ENCODE peak calls at places on chromosome 6, in ten cellular contexts. One of them, this sample, is unnamed.

GRCh38 chr6:20599302-20600051 is 65.2 kb downstream of the CDKAL1 start:
- DNase-seq in HepG2: no peak
- DNase-seq in A549: no peak
- DNase-seq in fibroblast of mammary gland: no peak
- DNase-seq in pancreas: no peak
- DNase-seq in GM12865: peak; percentile 28
- DNase-seq in activated T-cell treated with anti-CD3 and anti-CD28 coated beads, Interleukin-2, amount 50 U/mL, for 72 hours: no peak
- DNase-seq in osteoblast: no peak
- DNase-seq in NCI-H2227 treated with DMSO at 0.1 percent for 48 hours: no peak
- DNase-seq in stimulated activated CD8-positive, alpha-beta memory T cell treated with anti-CD3 and anti-CD28 coated beads, Interleukin-4, amount 100 ng/mL, for 4 hours: no peak
- DNase-seq in this sample: no peak

GRCh38 chr6:43368517-43369160 is 808 bp downstream of the ZNF318 start:
- DNase-seq in A549: peak; percentile 9
- DNase-seq in HepG2: peak; percentile 29
- DNase-seq in GM12865: no peak
- DNase-seq in NCI-H2227 treated with DMSO at 0.1 percent for 48 hours: no peak
- DNase-seq in pancreas: peak; percentile 52
- DNase-seq in fibroblast of mammary gland: peak; percentile 40
- DNase-seq in activated T-cell treated with anti-CD3 and anti-CD28 coated beads, Interleukin-2, amount 50 U/mL, for 72 hours: peak; percentile 22
- DNase-seq in osteoblast: peak; percentile 88
- DNase-seq in stimulated activated CD8-positive, alpha-beta memory T cell treated with anti-CD3 and anti-CD28 coated beads, Interleukin-4, amount 100 ng/mL, for 4 hours: no peak
- DNase-seq in this sample: peak; percentile 13

GRCh38 chr6:43283905-43284304 is 14.2 kb upstream of the SLC22A7 start:
- DNase-seq in HepG2: no peak
- DNase-seq in A549: no peak
- DNase-seq in GM12865: no peak
- DNase-seq in activated T-cell treated with anti-CD3 and anti-CD28 coated beads, Interleukin-2, amount 50 U/mL, for 72 hours: no peak
- DNase-seq in pancreas: peak; percentile 17
- DNase-seq in fibroblast of mammary gland: no peak
- DNase-seq in osteoblast: peak; percentile 82
- DNase-seq in stimulated activated CD8-positive, alpha-beta memory T cell treated with anti-CD3 and anti-CD28 coated beads, Interleukin-4, amount 100 ng/mL, for 4 hours: no peak
- DNase-seq in NCI-H2227 treated with DMSO at 0.1 percent for 48 hours: no peak
- DNase-seq in this sample: no peak

GRCh38 chr6:54874349-54875048 is 27.9 kb downstream of the FAM83B start:
- DNase-seq in GM12865: no peak
- DNase-seq in fibroblast of mammary gland: no peak
- DNase-seq in HepG2: no peak
- DNase-seq in activated T-cell treated with anti-CD3 and anti-CD28 coated beads, Interleukin-2, amount 50 U/mL, for 72 hours: no peak
- DNase-seq in osteoblast: no peak
- DNase-seq in stimulated activated CD8-positive, alpha-beta memory T cell treated with anti-CD3 and anti-CD28 coated beads, Interleukin-4, amount 100 ng/mL, for 4 hours: no peak
- DNase-seq in NCI-H2227 treated with DMSO at 0.1 percent for 48 hours: no peak
- DNase-seq in pancreas: no peak
- DNase-seq in A549: peak; percentile 25
- DNase-seq in this sample: no peak

GRCh38 chr6:156857573-156857972 is 80.4 kb downstream of the ARID1B start:
- DNase-seq in GM12865: peak; percentile 30
- DNase-seq in activated T-cell treated with anti-CD3 and anti-CD28 coated beads, Interleukin-2, amount 50 U/mL, for 72 hours: peak; percentile 35
- DNase-seq in HepG2: no peak
- DNase-seq in stimulated activated CD8-positive, alpha-beta memory T cell treated with anti-CD3 and anti-CD28 coated beads, Interleukin-4, amount 100 ng/mL, for 4 hours: no peak
- DNase-seq in A549: no peak
- DNase-seq in fibroblast of mammary gland: peak; percentile 59
- DNase-seq in NCI-H2227 treated with DMSO at 0.1 percent for 48 hours: no peak
- DNase-seq in pancreas: no peak
- DNase-seq in osteoblast: no peak
- DNase-seq in this sample: no peak

GRCh38 chr6:155128971-155129370 is 133.9 kb downstream of the TIAM2 start:
- DNase-seq in GM12865: no peak
- DNase-seq in pancreas: no peak
- DNase-seq in NCI-H2227 treated with DMSO at 0.1 percent for 48 hours: no peak
- DNase-seq in HepG2: no peak
- DNase-seq in osteoblast: no peak
- DNase-seq in A549: no peak
- DNase-seq in stimulated activated CD8-positive, alpha-beta memory T cell treated with anti-CD3 and anti-CD28 coated beads, Interleukin-4, amount 100 ng/mL, for 4 hours: no peak
- DNase-seq in activated T-cell treated with anti-CD3 and anti-CD28 coated beads, Interleukin-2, amount 50 U/mL, for 72 hours: no peak
- DNase-seq in fibroblast of mammary gland: no peak
- DNase-seq in this sample: no peak

GRCh38 chr6:170129691-170130171 is 161.1 kb downstream of the DLL1 start:
- DNase-seq in stimulated activated CD8-positive, alpha-beta memory T cell treated with anti-CD3 and anti-CD28 coated beads, Interleukin-4, amount 100 ng/mL, for 4 hours: no peak
- DNase-seq in pancreas: peak; percentile 78
- DNase-seq in A549: no peak
- DNase-seq in GM12865: no peak
- DNase-seq in fibroblast of mammary gland: no peak
- DNase-seq in HepG2: no peak
- DNase-seq in activated T-cell treated with anti-CD3 and anti-CD28 coated beads, Interleukin-2, amount 50 U/mL, for 72 hours: no peak
- DNase-seq in NCI-H2227 treated with DMSO at 0.1 percent for 48 hours: peak; percentile 12
- DNase-seq in osteoblast: peak; percentile 42
- DNase-seq in this sample: no peak

GRCh38 chr6:126210398-126211075 is 129.4 kb upstream of the CENPW start:
- DNase-seq in fibroblast of mammary gland: peak; percentile 52
- DNase-seq in GM12865: no peak
- DNase-seq in osteoblast: no peak
- DNase-seq in stimulated activated CD8-positive, alpha-beta memory T cell treated with anti-CD3 and anti-CD28 coated beads, Interleukin-4, amount 100 ng/mL, for 4 hours: no peak
- DNase-seq in activated T-cell treated with anti-CD3 and anti-CD28 coated beads, Interleukin-2, amount 50 U/mL, for 72 hours: no peak
- DNase-seq in NCI-H2227 treated with DMSO at 0.1 percent for 48 hours: no peak
- DNase-seq in pancreas: no peak
- DNase-seq in A549: no peak
- DNase-seq in HepG2: no peak
- DNase-seq in this sample: no peak

GRCh38 chr6:160424256-160424655 is 76.1 kb downstream of the SLC22A3 start:
- DNase-seq in GM12865: no peak
- DNase-seq in activated T-cell treated with anti-CD3 and anti-CD28 coated beads, Interleukin-2, amount 50 U/mL, for 72 hours: no peak
- DNase-seq in stimulated activated CD8-positive, alpha-beta memory T cell treated with anti-CD3 and anti-CD28 coated beads, Interleukin-4, amount 100 ng/mL, for 4 hours: no peak
- DNase-seq in HepG2: no peak
- DNase-seq in A549: no peak
- DNase-seq in osteoblast: no peak
- DNase-seq in fibroblast of mammary gland: no peak
- DNase-seq in pancreas: no peak
- DNase-seq in NCI-H2227 treated with DMSO at 0.1 percent for 48 hours: no peak
- DNase-seq in this sample: no peak

GRCh38 chr6:116364361-116364760 is 6.4 kb upstream of the DSE start:
- DNase-seq in A549: no peak
- DNase-seq in pancreas: no peak
- DNase-seq in stimulated activated CD8-positive, alpha-beta memory T cell treated with anti-CD3 and anti-CD28 coated beads, Interleukin-4, amount 100 ng/mL, for 4 hours: no peak
- DNase-seq in activated T-cell treated with anti-CD3 and anti-CD28 coated beads, Interleukin-2, amount 50 U/mL, for 72 hours: no peak
- DNase-seq in HepG2: no peak
- DNase-seq in NCI-H2227 treated with DMSO at 0.1 percent for 48 hours: no peak
- DNase-seq in fibroblast of mammary gland: no peak
- DNase-seq in GM12865: no peak
- DNase-seq in osteoblast: peak; percentile 34
- DNase-seq in this sample: no peak

GRCh38 chr6:27867941-27868705 is 44.1 kb downstream of the OR2B2 start:
- DNase-seq in stimulated activated CD8-positive, alpha-beta memory T cell treated with anti-CD3 and anti-CD28 coated beads, Interleukin-4, amount 100 ng/mL, for 4 hours: no peak
- DNase-seq in fibroblast of mammary gland: peak; percentile 45
- DNase-seq in activated T-cell treated with anti-CD3 and anti-CD28 coated beads, Interleukin-2, amount 50 U/mL, for 72 hours: no peak
- DNase-seq in pancreas: no peak
- DNase-seq in A549: no peak
- DNase-seq in HepG2: no peak
- DNase-seq in osteoblast: no peak
- DNase-seq in GM12865: peak; percentile 58
- DNase-seq in NCI-H2227 treated with DMSO at 0.1 percent for 48 hours: peak; percentile 81
- DNase-seq in this sample: peak; percentile 41

GRCh38 chr6:2729921-2730320 is 20.8 kb downstream of the MYLK4 start:
- DNase-seq in activated T-cell treated with anti-CD3 and anti-CD28 coated beads, Interleukin-2, amount 50 U/mL, for 72 hours: no peak
- DNase-seq in NCI-H2227 treated with DMSO at 0.1 percent for 48 hours: no peak
- DNase-seq in HepG2: no peak
- DNase-seq in pancreas: no peak
- DNase-seq in stimulated activated CD8-positive, alpha-beta memory T cell treated with anti-CD3 and anti-CD28 coated beads, Interleukin-4, amount 100 ng/mL, for 4 hours: no peak
- DNase-seq in fibroblast of mammary gland: no peak
- DNase-seq in osteoblast: no peak
- DNase-seq in GM12865: no peak
- DNase-seq in A549: no peak
- DNase-seq in this sample: no peak

GRCh38 chr6:139965393-139965792 is 590.9 kb upstream of the CITED2 start:
- DNase-seq in NCI-H2227 treated with DMSO at 0.1 percent for 48 hours: no peak
- DNase-seq in osteoblast: no peak
- DNase-seq in HepG2: no peak
- DNase-seq in A549: no peak
- DNase-seq in fibroblast of mammary gland: no peak
- DNase-seq in stimulated activated CD8-positive, alpha-beta memory T cell treated with anti-CD3 and anti-CD28 coated beads, Interleukin-4, amount 100 ng/mL, for 4 hours: no peak
- DNase-seq in activated T-cell treated with anti-CD3 and anti-CD28 coated beads, Interleukin-2, amount 50 U/mL, for 72 hours: no peak
- DNase-seq in GM12865: no peak
- DNase-seq in pancreas: no peak
- DNase-seq in this sample: no peak

GRCh38 chr6:82270791-82271392 is 23.3 kb upstream of the IBTK start:
- DNase-seq in A549: peak; percentile 36
- DNase-seq in pancreas: no peak
- DNase-seq in stimulated activated CD8-positive, alpha-beta memory T cell treated with anti-CD3 and anti-CD28 coated beads, Interleukin-4, amount 100 ng/mL, for 4 hours: no peak
- DNase-seq in fibroblast of mammary gland: peak; percentile 65
- DNase-seq in HepG2: peak; percentile 30
- DNase-seq in NCI-H2227 treated with DMSO at 0.1 percent for 48 hours: peak; percentile 21
- DNase-seq in osteoblast: no peak
- DNase-seq in GM12865: peak; percentile 54
- DNase-seq in activated T-cell treated with anti-CD3 and anti-CD28 coated beads, Interleukin-2, amount 50 U/mL, for 72 hours: no peak
- DNase-seq in this sample: peak; percentile 82

GRCh38 chr6:21731411-21732031 is 138.0 kb downstream of the SOX4 start:
- DNase-seq in HepG2: peak; percentile 63
- DNase-seq in NCI-H2227 treated with DMSO at 0.1 percent for 48 hours: no peak
- DNase-seq in osteoblast: no peak
- DNase-seq in stimulated activated CD8-positive, alpha-beta memory T cell treated with anti-CD3 and anti-CD28 coated beads, Interleukin-4, amount 100 ng/mL, for 4 hours: no peak
- DNase-seq in pancreas: no peak
- DNase-seq in A549: peak; percentile 81
- DNase-seq in activated T-cell treated with anti-CD3 and anti-CD28 coated beads, Interleukin-2, amount 50 U/mL, for 72 hours: no peak
- DNase-seq in fibroblast of mammary gland: peak; percentile 35
- DNase-seq in GM12865: no peak
- DNase-seq in this sample: no peak

GRCh38 chr6:108876929-108877775 is 28.9 kb downstream of the ARMC2 start:
- DNase-seq in pancreas: peak; percentile 42
- DNase-seq in NCI-H2227 treated with DMSO at 0.1 percent for 48 hours: no peak
- DNase-seq in A549: no peak
- DNase-seq in HepG2: no peak
- DNase-seq in osteoblast: no peak
- DNase-seq in GM12865: no peak
- DNase-seq in stimulated activated CD8-positive, alpha-beta memory T cell treated with anti-CD3 and anti-CD28 coated beads, Interleukin-4, amount 100 ng/mL, for 4 hours: no peak
- DNase-seq in activated T-cell treated with anti-CD3 and anti-CD28 coated beads, Interleukin-2, amount 50 U/mL, for 72 hours: no peak
- DNase-seq in fibroblast of mammary gland: peak; percentile 93
- DNase-seq in this sample: no peak

GRCh38 chr6:11869656-11870340 is 91.2 kb upstream of the ADTRP start:
- DNase-seq in A549: no peak
- DNase-seq in fibroblast of mammary gland: peak; percentile 66
- DNase-seq in pancreas: peak; percentile 64
- DNase-seq in activated T-cell treated with anti-CD3 and anti-CD28 coated beads, Interleukin-2, amount 50 U/mL, for 72 hours: no peak
- DNase-seq in HepG2: no peak
- DNase-seq in NCI-H2227 treated with DMSO at 0.1 percent for 48 hours: no peak
- DNase-seq in GM12865: no peak
- DNase-seq in stimulated activated CD8-positive, alpha-beta memory T cell treated with anti-CD3 and anti-CD28 coated beads, Interleukin-4, amount 100 ng/mL, for 4 hours: no peak
- DNase-seq in osteoblast: peak; percentile 45
- DNase-seq in this sample: no peak

GRCh38 chr6:15359335-15359862 is 113.5 kb downstream of the JARID2 start:
- DNase-seq in A549: no peak
- DNase-seq in fibroblast of mammary gland: no peak
- DNase-seq in HepG2: no peak
- DNase-seq in pancreas: no peak
- DNase-seq in NCI-H2227 treated with DMSO at 0.1 percent for 48 hours: no peak
- DNase-seq in activated T-cell treated with anti-CD3 and anti-CD28 coated beads, Interleukin-2, amount 50 U/mL, for 72 hours: peak; percentile 18
- DNase-seq in stimulated activated CD8-positive, alpha-beta memory T cell treated with anti-CD3 and anti-CD28 coated beads, Interleukin-4, amount 100 ng/mL, for 4 hours: no peak
- DNase-seq in GM12865: peak; percentile 80
- DNase-seq in osteoblast: peak; percentile 34
- DNase-seq in this sample: no peak

GRCh38 chr6:21019614-21020013 is 485.4 kb downstream of the CDKAL1 start:
- DNase-seq in NCI-H2227 treated with DMSO at 0.1 percent for 48 hours: no peak
- DNase-seq in A549: no peak
- DNase-seq in osteoblast: no peak
- DNase-seq in HepG2: no peak
- DNase-seq in activated T-cell treated with anti-CD3 and anti-CD28 coated beads, Interleukin-2, amount 50 U/mL, for 72 hours: no peak
- DNase-seq in fibroblast of mammary gland: no peak
- DNase-seq in GM12865: no peak
- DNase-seq in pancreas: no peak
- DNase-seq in stimulated activated CD8-positive, alpha-beta memory T cell treated with anti-CD3 and anti-CD28 coated beads, Interleukin-4, amount 100 ng/mL, for 4 hours: no peak
- DNase-seq in this sample: peak; percentile 24